ENCODE peak calls at places on chromosomes 4 and X, in four cellular contexts. R is thoracic aorta, U is NCI-H1092, H is iPS DF 6.9. X is an unnamed sample.

GRCh38 chr4:15410750-15411149 is 17.1 kb upstream of the C1QTNF7 start:
- DNase-seq in U (no peak), R (no peak), H (no peak), X (peak; percentile 96)

GRCh38 chrX:2767631-2768455 is 16.0 kb downstream of the XG start:
- DNase-seq in R (no peak), H (no peak), U (no peak), X (no peak)

GRCh38 chr4:144176476-144176875 is 36.0 kb upstream of the GYPA start:
- DNase-seq in U (no peak), H (no peak), R (no peak), X (peak; percentile 10)

GRCh38 chrX:66902081-66902480 is 263.2 kb upstream of the EDA2R start:
- DNase-seq in R (no peak), H (no peak), U (no peak), X (no peak)

GRCh38 chrX:129779747-129780146 is at the start of gene SASH3:
- DNase-seq in U (no peak), R (no peak), H (no peak), X (no peak)

GRCh38 chr4:138348055-138348454 is 105.9 kb upstream of the SLC7A11 start:
- DNase-seq in U (no peak), R (no peak), H (no peak), X (no peak)

GRCh38 chrX:40544343-40545250 is 36.2 kb upstream of the ATP6AP2 start:
- DNase-seq in H (no peak), U (no peak), R (no peak), X (no peak)

GRCh38 chrX:150517303-150517896 is 51.0 kb upstream of the MTM1 start:
- DNase-seq in R (no peak), U (no peak), H (no peak), X (no peak)

GRCh38 chr4:40164459-40164858 is 32.4 kb upstream of the RHOH start:
- DNase-seq in U (no peak), R (no peak), H (no peak), X (no peak)

GRCh38 chr4:148056879-148057278 is 325.0 kb downstream of the ARHGAP10 start:
- DNase-seq in U (no peak), H (no peak), R (peak; percentile 6), X (peak; percentile 70)

GRCh38 chr4:82523179-82523578 is 38.6 kb downstream of the TMEM150C start:
- DNase-seq in H (no peak), U (no peak), R (no peak), X (no peak)

GRCh38 chr4:15479913-15480185 is 10.2 kb downstream of the CC2D2A start:
- DNase-seq in U (no peak), R (no peak), H (no peak), X (no peak)